ENCODE peak calls at places on chromosomes 16 and 17, in four cellular contexts. M is NCI-H2227 treated with DMSO at 0.1 percent for 48 hours, F is tibial artery, W is heart right ventricle. Q is an unnamed sample.

GRCh38 chr16:79362312-79362970 is 238.1 kb downstream of the MAF start:
- DNase-seq in W (no peak), M (no peak), F (no peak), Q (no peak)

GRCh38 chr17:82053130-82053529 is 1.4 kb downstream of the GPS1 start:
- DNase-seq in F (no peak), W (no peak), M (no peak), Q (no peak)

GRCh38 chr17:81035389-81036127 is 607 bp downstream of the BAIAP2 start:
- DNase-seq in F (no peak), M (no peak), W (no peak), Q (peak; percentile 60)

GRCh38 chr17:958712-959451 is 20.7 kb downstream of the NXN start:
- DNase-seq in M (no peak), W (no peak), F (no peak), Q (peak; percentile 37)

GRCh38 chr17:4144411-4144747 is 1.4 kb downstream of the CYB5D2 start:
- DNase-seq in W (no peak), F (no peak), M (no peak), Q (no peak)

GRCh38 chr16:62010186-62010585 is 26.1 kb downstream of the CDH8 start:
- DNase-seq in W (no peak), F (no peak), M (no peak), Q (no peak)

GRCh38 chr17:82892869-82893565 is 53.2 kb upstream of the ZNF750 start:
- DNase-seq in W (peak; percentile 30), F (no peak), M (no peak), Q (no peak)

GRCh38 chr16:85897384-85897783 is 1.6 kb upstream of the IRF8 start:
- DNase-seq in M (no peak), F (no peak), W (no peak), Q (no peak)

GRCh38 chr17:45394913-45395568 is 37.6 kb downstream of the ARHGAP27 start:
- DNase-seq in M (no peak), F (no peak), W (peak; percentile 73), Q (peak; percentile 84)

GRCh38 chr17:66781135-66781534 is 53.8 kb upstream of the CACNG5 start:
- DNase-seq in W (no peak), F (no peak), M (no peak), Q (no peak)

GRCh38 chr17:48995871-48996695 is 1.1 kb upstream of the IGF2BP1 start:
- DNase-seq in M (no peak), F (no peak), W (no peak), Q (no peak)

GRCh38 chr17:73524941-73525679 is 119.1 kb downstream of the SDK2 start:
- DNase-seq in W (no peak), M (no peak), F (no peak), Q (no peak)

GRCh38 chr17:48104440-48104839 is 3.1 kb upstream of the SNX11 start:
- DNase-seq in W (no peak), F (no peak), M (no peak), Q (no peak)

GRCh38 chr17:73744411-73744810 is 100.2 kb upstream of the SDK2 start:
- DNase-seq in F (no peak), M (no peak), W (no peak), Q (no peak)

GRCh38 chr16:79767597-79768280 is 167.2 kb upstream of the MAF start:
- DNase-seq in M (no peak), W (no peak), F (peak; percentile 19), Q (peak; percentile 64)

GRCh38 chr17:48636177-48637018 is 10.2 kb upstream of the HOXB9 start:
- DNase-seq in W (no peak), M (peak; percentile 81), F (peak; percentile 52), Q (peak; percentile 59)

GRCh38 chr16:70437017-70437581 is 1.8 kb downstream of the ST3GAL2 start:
- DNase-seq in M (no peak), F (no peak), W (no peak), Q (peak; percentile 93)